ENCODE peak calls at places on chromosomes 16 and 17, in four cellular contexts. One of them, this sample, is unnamed.

GRCh38 chr16:81873843-81874752 is 95.0 kb downstream of the PLCG2 start:
- DNase-seq in HepG2: peak
- DNase-seq in K562: peak
- DNase-seq in GM12878: no peak
- DNase-seq in this sample: peak

GRCh38 chr17:50299776-50300175 is 25.5 kb downstream of the TMEM92 start:
- DNase-seq in K562: no peak
- DNase-seq in GM12878: no peak
- DNase-seq in HepG2: no peak
- DNase-seq in this sample: no peak

GRCh38 chr17:8976638-8977037 is 11.1 kb upstream of the PIK3R5 start:
- DNase-seq in K562: no peak
- DNase-seq in GM12878: no peak
- DNase-seq in HepG2: no peak
- DNase-seq in this sample: no peak

GRCh38 chr16:89534147-89534788 is 26.1 kb downstream of the SPG7 start:
- DNase-seq in GM12878: no peak
- DNase-seq in HepG2: no peak
- DNase-seq in K562: no peak
- DNase-seq in this sample: no peak

GRCh38 chr16:1287982-1288670 is 21.3 kb upstream of the UBE2I start:
- DNase-seq in GM12878: no peak
- DNase-seq in HepG2: no peak
- DNase-seq in K562: no peak
- DNase-seq in this sample: no peak

GRCh38 chr16:64823676-64824075 is 298.2 kb downstream of the CDH11 start:
- DNase-seq in GM12878: no peak
- DNase-seq in HepG2: no peak
- DNase-seq in K562: no peak
- DNase-seq in this sample: no peak

GRCh38 chr17:41054025-41054424 is 1.0 kb downstream of the KRTAP2-2 start:
- DNase-seq in GM12878: no peak
- DNase-seq in HepG2: no peak
- DNase-seq in K562: no peak
- DNase-seq in this sample: no peak

GRCh38 chr17:62966426-62967110 is 533 bp downstream of the TANC2 start:
- DNase-seq in GM12878: no peak
- DNase-seq in HepG2: no peak
- DNase-seq in K562: peak
- DNase-seq in this sample: no peak

GRCh38 chr17:7988750-7989178 is 13.7 kb upstream of the GUCY2D start:
- DNase-seq in K562: peak
- DNase-seq in HepG2: peak
- DNase-seq in GM12878: peak
- DNase-seq in this sample: peak

GRCh38 chr17:27834571-27834970 is 34.2 kb upstream of the NOS2 start:
- DNase-seq in GM12878: no peak
- DNase-seq in K562: no peak
- DNase-seq in HepG2: no peak
- DNase-seq in this sample: no peak

GRCh38 chr17:19714542-19715411 is 1.6 kb downstream of the SLC47A2 start:
- DNase-seq in K562: no peak
- DNase-seq in GM12878: no peak
- DNase-seq in HepG2: no peak
- DNase-seq in this sample: no peak

GRCh38 chr17:60493847-60494321 is 32.2 kb downstream of the APPBP2 start:
- DNase-seq in GM12878: no peak
- DNase-seq in HepG2: no peak
- DNase-seq in K562: no peak
- DNase-seq in this sample: no peak

GRCh38 chr17:47180337-47180736 is 8.8 kb downstream of the CDC27 start:
- DNase-seq in HepG2: peak
- DNase-seq in GM12878: no peak
- DNase-seq in K562: no peak
- DNase-seq in this sample: no peak

GRCh38 chr17:980406-981291 is 1.1 kb upstream of the NXN start:
- DNase-seq in HepG2: peak
- DNase-seq in K562: peak
- DNase-seq in GM12878: peak
- DNase-seq in this sample: peak

GRCh38 chr17:624341-624860 is 90.2 kb downstream of the VPS53 start:
- DNase-seq in HepG2: no peak
- DNase-seq in GM12878: no peak
- DNase-seq in K562: no peak
- DNase-seq in this sample: no peak

GRCh38 chr17:56798916-56799315 is 34.8 kb downstream of the C17orf67 start:
- DNase-seq in K562: peak
- DNase-seq in GM12878: no peak
- DNase-seq in HepG2: no peak
- DNase-seq in this sample: no peak

GRCh38 chr17:72788950-72789585 is 303.4 kb downstream of the SLC39A11 start:
- DNase-seq in HepG2: peak
- DNase-seq in K562: no peak
- DNase-seq in GM12878: no peak
- DNase-seq in this sample: no peak

GRCh38 chr17:4658478-4659305 is 17.2 kb upstream of the ALOX15 start:
- DNase-seq in K562: peak
- DNase-seq in HepG2: no peak
- DNase-seq in GM12878: no peak
- DNase-seq in this sample: no peak

GRCh38 chr17:38604479-38605229 is 1.1 kb downstream of the SRCIN1 start:
- DNase-seq in K562: peak
- DNase-seq in GM12878: no peak
- DNase-seq in HepG2: peak
- DNase-seq in this sample: no peak

GRCh38 chr17:17781591-17782424 is 55.0 kb downstream of the SREBF1 start:
- DNase-seq in K562: no peak
- DNase-seq in GM12878: no peak
- DNase-seq in HepG2: no peak
- DNase-seq in this sample: no peak

GRCh38 chr17:48241770-48242497 is 134.4 kb downstream of the SNX11 start:
- DNase-seq in HepG2: no peak
- DNase-seq in K562: no peak
- DNase-seq in GM12878: no peak
- DNase-seq in this sample: no peak

GRCh38 chr16:69049146-69049545 is 56.3 kb upstream of the HAS3 start:
- DNase-seq in GM12878: no peak
- DNase-seq in HepG2: no peak
- DNase-seq in K562: no peak
- DNase-seq in this sample: no peak

GRCh38 chr16:47342055-47342454 is 118.8 kb downstream of the ITFG1 start:
- DNase-seq in K562: no peak
- DNase-seq in HepG2: no peak
- DNase-seq in GM12878: no peak
- DNase-seq in this sample: no peak

GRCh38 chr17:83034525-83034924 is 44.9 kb upstream of the METRNL start:
- DNase-seq in K562: no peak
- DNase-seq in HepG2: no peak
- DNase-seq in GM12878: no peak
- DNase-seq in this sample: no peak

GRCh38 chr17:48283907-48284306 is 146.1 kb downstream of the SKAP1 start:
- DNase-seq in GM12878: no peak
- DNase-seq in K562: no peak
- DNase-seq in HepG2: no peak
- DNase-seq in this sample: no peak

GRCh38 chr16:26701243-26701886 is 365.4 kb upstream of the C16orf82 start:
- DNase-seq in GM12878: no peak
- DNase-seq in HepG2: no peak
- DNase-seq in K562: no peak
- DNase-seq in this sample: no peak

GRCh38 chr17:19286751-19287341 is 49.7 kb downstream of the EPN2 start:
- DNase-seq in K562: no peak
- DNase-seq in HepG2: no peak
- DNase-seq in GM12878: no peak
- DNase-seq in this sample: no peak

GRCh38 chr16:69838417-69838990 is 76.4 kb downstream of the WWP2 start:
- DNase-seq in GM12878: no peak
- DNase-seq in K562: no peak
- DNase-seq in HepG2: no peak
- DNase-seq in this sample: no peak

GRCh38 chr17:57578608-57578990 is 166.5 kb downstream of the CCDC182 start:
- DNase-seq in K562: no peak
- DNase-seq in GM12878: peak
- DNase-seq in HepG2: no peak
- DNase-seq in this sample: no peak

DNA sequence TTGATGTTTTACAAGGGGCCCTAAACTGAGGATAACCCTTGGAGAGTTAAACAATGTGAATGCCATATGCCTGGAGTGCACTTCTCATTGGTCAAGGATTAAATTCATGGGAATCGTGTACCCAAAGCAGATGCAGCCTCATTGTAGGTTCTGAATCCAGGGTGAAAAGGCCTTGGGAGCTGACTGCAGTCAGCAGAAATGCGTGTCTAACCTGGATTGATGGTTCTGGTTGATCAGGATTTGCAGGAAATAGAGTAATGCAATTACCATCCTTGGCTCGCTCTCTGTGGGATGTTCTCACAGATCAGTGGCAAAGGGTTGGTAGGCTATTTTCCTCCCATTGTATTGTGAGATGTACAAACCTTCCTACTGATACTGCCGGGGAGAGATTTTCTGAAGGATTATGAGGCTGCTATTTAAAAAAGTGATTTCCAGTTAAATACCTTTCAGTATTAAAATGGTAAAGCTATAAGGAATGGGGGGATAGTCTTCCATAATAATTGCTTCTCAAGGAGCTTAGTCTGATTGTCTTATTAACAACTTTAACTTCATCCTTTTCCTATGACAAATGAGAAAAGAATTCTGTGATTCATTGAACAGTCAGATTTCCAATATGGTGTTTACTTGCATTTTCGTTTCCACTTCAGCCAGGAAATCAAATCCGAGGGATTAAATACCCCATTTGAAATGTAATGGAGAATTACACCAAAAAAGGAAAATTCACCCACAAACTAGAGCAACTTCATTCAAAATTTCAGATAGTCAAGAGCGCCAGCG is 1028.1 kb upstream of the EEF2KMT start:
- DNase-seq in K562: no peak
- DNase-seq in HepG2: no peak
- DNase-seq in GM12878: no peak
- DNase-seq in this sample: no peak
- TF ChIP-seq REST in K562: no peak
- TF ChIP-seq REST in HepG2: no peak
- TF ChIP-seq REST in GM12878: no peak
- TF ChIP-seq REST in this sample: no peak

GRCh38 chr17:55384833-55385232 is 36.8 kb downstream of the MMD start:
- DNase-seq in HepG2: no peak
- DNase-seq in GM12878: no peak
- DNase-seq in K562: no peak
- DNase-seq in this sample: no peak
- TF ChIP-seq SP1 in HepG2: no peak
- TF ChIP-seq SP1 in GM12878: no peak
- TF ChIP-seq SP1 in K562: no peak
- TF ChIP-seq SP1 in this sample: no peak

DNA sequence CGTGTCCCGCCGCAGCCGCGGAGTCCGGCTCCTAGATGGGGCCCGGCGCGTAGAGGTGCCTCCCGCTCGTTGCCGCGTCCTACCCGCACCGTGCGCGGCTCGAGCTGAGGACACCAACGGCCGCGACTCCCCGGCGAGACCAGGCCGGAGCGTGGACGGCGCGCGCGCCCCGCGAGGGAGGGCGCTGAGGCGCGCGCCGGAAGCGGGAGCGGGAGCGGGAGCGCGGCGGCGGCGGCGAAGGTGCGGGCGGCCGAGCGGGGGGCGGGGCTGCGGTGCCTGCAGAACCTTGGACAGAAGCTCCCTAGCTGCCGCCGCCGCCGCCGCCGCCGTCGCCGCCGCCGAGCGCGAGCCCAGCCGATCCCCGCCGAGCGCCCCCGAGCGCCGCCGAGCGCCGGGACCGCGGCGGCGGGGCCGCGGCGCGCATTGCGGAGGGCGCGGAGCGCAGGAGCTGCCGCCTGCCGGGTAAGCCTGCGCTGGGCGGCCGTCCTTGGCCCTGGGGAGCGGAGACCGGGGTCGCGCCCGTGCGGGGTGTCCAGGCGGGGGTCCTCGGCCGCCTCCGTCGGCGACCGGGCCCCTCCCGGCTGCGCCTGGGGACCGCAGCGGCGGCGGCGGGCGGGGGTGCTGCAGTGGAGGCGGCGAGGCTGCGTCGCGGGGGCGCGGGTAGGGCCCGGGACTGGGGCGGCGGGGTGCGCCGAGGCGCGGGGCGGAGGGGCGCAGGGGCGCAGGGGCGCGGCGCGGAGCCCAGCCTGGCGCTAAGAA is at the start of gene CDK5R1:
- DNase-seq in K562: peak
- DNase-seq in HepG2: peak
- DNase-seq in GM12878: no peak
- DNase-seq in this sample: no peak
- H2AFZ ChIP-seq in K562: peak
- H2AFZ ChIP-seq in HepG2: peak
- H2AFZ ChIP-seq in GM12878: peak
- H2AFZ ChIP-seq in this sample: no peak

GRCh38 chr16:67954421-67955196 is 10.7 kb upstream of the LCAT start:
- DNase-seq in HepG2: no peak
- DNase-seq in K562: no peak
- DNase-seq in GM12878: no peak
- DNase-seq in this sample: no peak
- TF ChIP-seq REST in HepG2: no peak
- TF ChIP-seq REST in K562: no peak
- TF ChIP-seq REST in GM12878: no peak
- TF ChIP-seq REST in this sample: no peak

GRCh38 chr16:52577130-52577706 is 30.3 kb upstream of the TOX3 start:
- DNase-seq in GM12878: no peak
- DNase-seq in K562: no peak
- DNase-seq in HepG2: no peak
- DNase-seq in this sample: no peak
- TF ChIP-seq SP1 in GM12878: no peak
- TF ChIP-seq SP1 in K562: no peak
- TF ChIP-seq SP1 in HepG2: no peak
- TF ChIP-seq SP1 in this sample: no peak

GRCh38 chr16:57565461-57565860 is 23.0 kb downstream of the ADGRG5 start:
- DNase-seq in K562: no peak
- DNase-seq in GM12878: no peak
- DNase-seq in HepG2: no peak
- DNase-seq in this sample: no peak

GRCh38 chr16:57568173-57568678 is 25.8 kb downstream of the ADGRG5 start:
- DNase-seq in K562: no peak
- DNase-seq in GM12878: no peak
- DNase-seq in HepG2: no peak
- DNase-seq in this sample: no peak

GRCh38 chr16:57566436-57566835 is 24.0 kb downstream of the ADGRG5 start:
- DNase-seq in GM12878: no peak
- DNase-seq in HepG2: no peak
- DNase-seq in K562: no peak
- DNase-seq in this sample: no peak

GRCh38 chr16:57569306-57569946 is 27.0 kb downstream of the ADGRG5 start:
- DNase-seq in GM12878: no peak
- DNase-seq in HepG2: no peak
- DNase-seq in K562: no peak
- DNase-seq in this sample: no peak

DNA sequence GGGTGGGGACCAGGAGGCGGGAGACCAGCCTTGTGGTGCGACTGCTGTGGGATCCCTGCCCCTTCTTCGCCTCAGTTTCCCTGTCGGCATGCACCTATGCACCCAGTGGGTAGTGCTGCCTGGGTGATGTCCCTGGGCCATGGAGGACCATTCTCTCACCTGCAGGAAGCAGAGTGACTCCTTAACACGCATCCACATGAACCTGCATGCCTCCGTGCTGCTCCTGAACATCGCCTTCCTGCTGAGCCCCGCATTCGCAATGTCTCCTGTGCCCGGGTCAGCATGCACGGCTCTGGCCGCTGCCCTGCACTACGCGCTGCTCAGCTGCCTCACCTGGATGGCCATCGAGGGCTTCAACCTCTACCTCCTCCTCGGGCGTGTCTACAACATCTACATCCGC is 25.2 kb downstream of the ADGRG5 start:
- DNase-seq in GM12878: no peak
- DNase-seq in HepG2: no peak
- DNase-seq in K562: no peak
- DNase-seq in this sample: no peak
- H2AFZ ChIP-seq in GM12878: no peak
- H2AFZ ChIP-seq in HepG2: no peak
- H2AFZ ChIP-seq in K562: no peak
- H2AFZ ChIP-seq in this sample: no peak

This sample was measured in HCT116.